ENCODE peak calls at places on chromosome 19, in six cellular contexts. P is HepG2, E is K562, L is upper lobe of left lung, G is A549, X is GM12878. U is an unnamed sample.
A peak's percentile ranks its signal among the peaks of the same experiment; 100 is the strongest.

GRCh38 chr19:21767065-21767800 is at the start of gene ZNF100:
- ATAC-seq in L (peak; percentile 98), G (no peak), X (peak; percentile 98), P (peak; percentile 98), E (peak; percentile 98), U (peak; percentile 96)

GRCh38 chr19:37803250-37803854 is 24.0 kb upstream of the ZNF573 start:
- ATAC-seq in G (no peak), E (no peak), X (no peak), P (no peak), L (no peak), U (no peak)

GRCh38 chr19:55962186-55962585 is 14.6 kb downstream of the NLRP8 start:
- ATAC-seq in E (no peak), L (no peak), G (no peak), P (no peak), X (no peak), U (no peak)

GRCh38 chr19:15432018-15432494 is 13.3 kb upstream of the AKAP8L start:
- ATAC-seq in G (no peak), X (peak; percentile 13), E (peak; percentile 13), L (no peak), P (peak; percentile 16), U (no peak)

GRCh38 chr19:34171539-34171876 is 796 bp upstream of the LSM14A start:
- ATAC-seq in P (no peak), L (peak; percentile 24), E (peak; percentile 44), G (peak; percentile 12), X (peak; percentile 53), U (no peak)

GRCh38 chr19:38565686-38566105 is 52.1 kb downstream of the MAP4K1 start:
- ATAC-seq in X (no peak), P (no peak), E (no peak), L (no peak), G (peak; percentile 13), U (no peak)

GRCh38 chr19:39263912-39264305 is 4.3 kb upstream of the IFNL2 start:
- ATAC-seq in L (peak; percentile 22), G (peak; percentile 17), X (no peak), P (peak; percentile 81), E (no peak), U (no peak)

GRCh38 chr19:39935262-39935661 is 828 bp upstream of the FCGBP start:
- ATAC-seq in L (no peak), X (no peak), P (peak; percentile 72), E (no peak), G (peak; percentile 64), U (no peak)

GRCh38 chr19:12703056-12703455 is 6.6 kb upstream of the FBXW9 start:
- ATAC-seq in L (no peak), P (peak; percentile 43), G (peak; percentile 72), E (peak; percentile 87), X (peak; percentile 74), U (no peak)

GRCh38 chr19:36103842-36104552 is 6.9 kb upstream of the OVOL3 start:
- ATAC-seq in P (no peak), X (no peak), L (no peak), E (peak; percentile 93), G (peak; percentile 7), U (no peak)

GRCh38 chr19:45097776-45098520 is 5.0 kb downstream of the PPP1R37 start:
- ATAC-seq in E (peak; percentile 92), G (peak; percentile 87), L (peak; percentile 84), P (peak; percentile 82), X (no peak), U (peak; percentile 37)

GRCh38 chr19:24073807-24074206 is 13.2 kb upstream of the ZNF254 start:
- ATAC-seq in E (no peak), L (no peak), X (no peak), G (no peak), P (no peak), U (no peak)

GRCh38 chr19:5586300-5587070 is 18.7 kb upstream of the TINCR start:
- ATAC-seq in E (peak; percentile 12), G (no peak), P (no peak), L (no peak), X (no peak), U (no peak)

GRCh38 chr19:45323671-45324081 is 1.0 kb upstream of the CKM start:
- ATAC-seq in L (peak; percentile 18), E (peak; percentile 9), P (no peak), X (no peak), G (no peak), U (peak; percentile 57)

GRCh38 chr19:7779631-7780486 is 16.8 kb downstream of the CLEC4M start:
- ATAC-seq in G (no peak), E (no peak), X (no peak), P (no peak), L (no peak), U (no peak)

GRCh38 chr19:49475995-49476880 is 2.2 kb downstream of the FLT3LG start:
- ATAC-seq in L (peak; percentile 33), X (peak; percentile 52), G (peak; percentile 88), P (peak; percentile 81), E (peak; percentile 85), U (no peak)

GRCh38 chr19:42224940-42225717 is 5.0 kb downstream of the ZNF526 start:
- ATAC-seq in L (no peak), X (no peak), E (no peak), G (no peak), P (no peak), U (no peak)

GRCh38 chr19:42217522-42218442 is at the start of gene DEDD2:
- ATAC-seq in G (peak; percentile 80), P (peak; percentile 60), X (peak; percentile 83), E (peak; percentile 77), L (peak; percentile 92), U (peak; percentile 90)

GRCh38 chr19:42216653-42217521 is 590 bp downstream of the DEDD2 start:
- ATAC-seq in G (peak; percentile 39), E (peak; percentile 45), L (peak; percentile 31), X (peak; percentile 13), P (peak; percentile 40), U (peak; percentile 6)

GRCh38 chr19:42220751-42221097 is 612 bp downstream of the ZNF526 start:
- ATAC-seq in G (no peak), E (no peak), L (no peak), P (no peak), X (no peak), U (no peak)

GRCh38 chr19:42219812-42220750 is at the start of gene ZNF526:
- ATAC-seq in E (peak; percentile 91), G (peak; percentile 92), L (peak; percentile 95), X (peak; percentile 93), P (peak; percentile 89), U (peak; percentile 94)
- TF ChIP-seq EP300 in E (peak; percentile 3), G (no peak), L (no peak), X (no peak), P (no peak), U (no peak)

GRCh38 chr19:31314849-31315620 is 34.2 kb downstream of the TSHZ3 start:
- ATAC-seq in P (peak; percentile 59), L (no peak), X (no peak), G (peak; percentile 79), E (no peak), U (no peak)
- TF ChIP-seq CTCF in P (no peak), L (no peak), X (no peak), G (no peak), E (no peak), U (peak; percentile 41)

GRCh38 chr19:32611161-32611560 is 30.2 kb downstream of the PDCD5 start:
- ATAC-seq in L (no peak), G (no peak), E (no peak), P (no peak), X (no peak), U (no peak)
- TF ChIP-seq EP300 in L (no peak), G (no peak), E (no peak), P (no peak), X (no peak), U (no peak)

DNA sequence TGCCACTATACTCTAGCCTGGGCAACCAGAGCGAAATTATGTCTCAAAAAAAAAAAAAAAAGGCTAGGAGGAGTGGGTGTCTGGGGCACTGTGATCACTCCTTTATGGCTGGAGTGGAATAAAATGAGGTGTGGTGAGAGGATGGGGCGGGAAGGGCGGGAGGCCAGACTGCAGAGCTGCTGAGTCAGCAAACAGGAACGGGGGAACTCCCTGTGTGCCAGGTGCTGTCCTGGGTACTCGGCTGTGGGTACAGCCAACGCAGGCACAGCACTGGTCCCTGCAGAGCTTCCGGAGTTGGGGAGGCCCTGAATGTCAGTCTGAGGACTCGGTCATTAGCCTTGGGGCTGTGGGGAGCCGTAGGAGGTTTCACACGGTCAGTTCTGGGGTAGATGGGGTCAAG is 5.7 kb downstream of the PRPF31 start:
- ATAC-seq in X (no peak), G (no peak), P (no peak), L (no peak), E (no peak), U (no peak)
- TF ChIP-seq CTCF in X (no peak), G (no peak), P (no peak), L (no peak), E (no peak), U (no peak)

GRCh38 chr19:42270346-42271044 is 1.4 kb downstream of the CIC start:
- ATAC-seq in G (no peak), P (no peak), E (no peak), L (no peak), X (peak; percentile 12), U (no peak)

GRCh38 chr19:42269518-42270345 is 680 bp downstream of the CIC start:
- ATAC-seq in G (no peak), L (no peak), E (no peak), X (no peak), P (no peak), U (no peak)

GRCh38 chr19:42268142-42268703 is 829 bp upstream of the CIC start:
- ATAC-seq in X (peak; percentile 77), L (peak; percentile 92), E (peak; percentile 84), G (peak; percentile 79), P (peak; percentile 68), U (peak; percentile 87)

GRCh38 chr19:42267644-42268141 is 1.4 kb upstream of the CIC start:
- ATAC-seq in E (no peak), L (no peak), P (no peak), X (no peak), G (peak; percentile 3), U (no peak)

DNA sequence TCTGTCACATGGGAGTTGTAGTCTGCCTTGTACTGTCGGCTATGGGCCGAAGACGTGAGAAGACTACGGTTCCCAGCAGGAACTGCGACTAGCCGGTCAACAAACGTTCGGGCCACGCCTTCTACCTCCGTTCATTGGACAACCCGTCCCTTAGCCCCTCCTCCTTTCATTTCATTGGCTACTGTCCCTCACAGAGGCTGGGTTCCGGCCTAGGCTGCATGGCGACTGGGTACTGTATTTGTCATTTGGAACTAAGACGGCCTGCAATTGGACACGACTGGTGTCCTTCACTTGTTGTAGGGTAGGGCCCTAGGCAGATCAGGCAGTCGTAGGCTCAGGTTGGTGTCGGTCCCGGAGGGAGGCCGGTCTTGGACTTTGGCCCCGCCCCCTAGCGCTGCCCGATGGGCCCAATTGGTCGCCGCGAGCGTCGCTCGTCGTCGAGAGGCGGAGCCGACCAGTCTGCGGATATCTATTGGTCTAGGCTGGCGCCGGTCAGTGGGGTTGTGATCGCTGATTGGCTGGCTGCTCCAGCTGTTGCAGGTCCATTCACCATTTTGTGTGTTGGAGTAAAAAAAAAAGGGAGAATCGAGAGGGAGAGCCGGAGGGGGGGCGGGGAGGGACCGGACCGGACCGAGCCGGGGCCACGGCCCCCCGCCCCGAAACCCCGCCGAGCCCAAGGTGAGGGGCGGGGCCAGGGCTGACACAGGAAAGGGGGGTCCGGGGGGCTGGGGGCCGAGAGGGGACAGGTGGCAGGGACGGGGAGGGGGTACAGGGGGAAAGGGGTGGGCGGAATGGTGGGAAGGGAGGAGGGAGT is at the start of gene CIC:
- ATAC-seq in E (peak; percentile 92), L (peak; percentile 94), P (peak; percentile 94), X (peak; percentile 90), G (peak; percentile 93), U (peak; percentile 92)
- TF ChIP-seq EP300 in E (no peak), L (no peak), P (no peak), X (no peak), G (no peak), U (no peak)

U was measured in gastroesophageal sphincter.